ENCODE peak calls at places on chromosomes 12 and 14, in five cellular contexts. One of them, this sample, is unnamed.

GRCh38 chr14:20904393-20905029 is 13.3 kb downstream of the RNASE3 start:
- DNase-seq in K562: no peak
- DNase-seq in WTC11: peak; percentile 59
- DNase-seq in HepG2: peak; percentile 16
- DNase-seq in GM12878: no peak
- DNase-seq in this sample: no peak

GRCh38 chr12:1806301-1807106 is 13.9 kb upstream of the LRTM2 start:
- DNase-seq in K562: no peak
- DNase-seq in WTC11: peak; percentile 4
- DNase-seq in HepG2: no peak
- DNase-seq in GM12878: no peak
- DNase-seq in this sample: no peak

GRCh38 chr14:31787377-31787776 is 226.2 kb downstream of the NUBPL start:
- DNase-seq in K562: peak; percentile 4
- DNase-seq in WTC11: no peak
- DNase-seq in HepG2: peak; percentile 72
- DNase-seq in GM12878: no peak
- DNase-seq in this sample: no peak

GRCh38 chr14:69553221-69553620 is 21.4 kb downstream of the CCDC177 start:
- DNase-seq in K562: no peak
- DNase-seq in WTC11: no peak
- DNase-seq in HepG2: no peak
- DNase-seq in GM12878: no peak
- DNase-seq in this sample: no peak

GRCh38 chr14:88388741-88389282 is 3.4 kb downstream of the SPATA7 start:
- DNase-seq in K562: no peak
- DNase-seq in WTC11: no peak
- DNase-seq in HepG2: no peak
- DNase-seq in GM12878: no peak
- DNase-seq in this sample: no peak

GRCh38 chr14:89164168-89165074 is 252.6 kb downstream of the FOXN3 start:
- DNase-seq in K562: peak; percentile 59
- DNase-seq in WTC11: no peak
- DNase-seq in HepG2: no peak
- DNase-seq in GM12878: peak; percentile 2
- DNase-seq in this sample: no peak

GRCh38 chr14:28678887-28679286 is 87.7 kb upstream of the FOXG1 start:
- DNase-seq in K562: no peak
- DNase-seq in WTC11: no peak
- DNase-seq in HepG2: peak; percentile 11
- DNase-seq in GM12878: no peak
- DNase-seq in this sample: no peak

GRCh38 chr12:12717586-12718381 is 616 bp downstream of the CDKN1B start:
- DNase-seq in K562: peak; percentile 21
- DNase-seq in WTC11: peak; percentile 32
- DNase-seq in HepG2: no peak
- DNase-seq in GM12878: no peak
- DNase-seq in this sample: peak; percentile 56

GRCh38 chr14:49679271-49679670 is 8.7 kb downstream of the POLE2 start:
- DNase-seq in K562: no peak
- DNase-seq in WTC11: no peak
- DNase-seq in HepG2: no peak
- DNase-seq in GM12878: no peak
- DNase-seq in this sample: no peak

GRCh38 chr12:3405821-3406220 is 85.2 kb upstream of the PRMT8 start:
- DNase-seq in K562: no peak
- DNase-seq in WTC11: no peak
- DNase-seq in HepG2: no peak
- DNase-seq in GM12878: no peak
- DNase-seq in this sample: no peak

GRCh38 chr12:49982246-49983229 is 9.8 kb downstream of the AQP6 start:
- DNase-seq in K562: no peak
- DNase-seq in WTC11: no peak
- DNase-seq in HepG2: no peak
- DNase-seq in GM12878: no peak
- DNase-seq in this sample: no peak

GRCh38 chr14:57382283-57382682 is 8.1 kb upstream of the NAA30 start:
- DNase-seq in K562: no peak
- DNase-seq in WTC11: no peak
- DNase-seq in HepG2: peak; percentile 42
- DNase-seq in GM12878: no peak
- DNase-seq in this sample: no peak

GRCh38 chr12:57806677-57807076 is 11.9 kb downstream of the AVIL start:
- DNase-seq in K562: no peak
- DNase-seq in WTC11: no peak
- DNase-seq in HepG2: no peak
- DNase-seq in GM12878: no peak
- DNase-seq in this sample: no peak

GRCh38 chr12:10941916-10942607 is 3.0 kb upstream of the TAS2R14 start:
- DNase-seq in K562: peak; percentile 4
- DNase-seq in WTC11: peak; percentile 24
- DNase-seq in HepG2: peak; percentile 28
- DNase-seq in GM12878: peak; percentile 9
- DNase-seq in this sample: peak; percentile 39

GRCh38 chr12:4743046-4743445 is 22.8 kb downstream of the GALNT8 start:
- DNase-seq in K562: no peak
- DNase-seq in WTC11: peak; percentile 29
- DNase-seq in HepG2: no peak
- DNase-seq in GM12878: no peak
- DNase-seq in this sample: no peak

GRCh38 chr12:95215925-95216324 is 1.3 kb downstream of the FGD6 start:
- DNase-seq in K562: peak; percentile 54
- DNase-seq in WTC11: no peak
- DNase-seq in HepG2: peak; percentile 30
- DNase-seq in GM12878: no peak
- DNase-seq in this sample: no peak

GRCh38 chr12:113183030-113183589 is 2.2 kb downstream of the DDX54 start:
- DNase-seq in K562: no peak
- DNase-seq in WTC11: no peak
- DNase-seq in HepG2: no peak
- DNase-seq in GM12878: no peak
- DNase-seq in this sample: no peak

GRCh38 chr12:91074851-91075250 is 17.0 kb upstream of the KERA start:
- DNase-seq in K562: no peak
- DNase-seq in WTC11: no peak
- DNase-seq in HepG2: no peak
- DNase-seq in GM12878: no peak
- DNase-seq in this sample: no peak

GRCh38 chr14:104155513-104155912 is 17.1 kb downstream of the KIF26A start:
- DNase-seq in K562: no peak
- DNase-seq in WTC11: no peak
- DNase-seq in HepG2: no peak
- DNase-seq in GM12878: no peak
- DNase-seq in this sample: no peak

GRCh38 chr12:13744566-13744965 is 236.8 kb downstream of the GRIN2B start:
- DNase-seq in K562: no peak
- DNase-seq in WTC11: no peak
- DNase-seq in HepG2: no peak
- DNase-seq in GM12878: no peak
- DNase-seq in this sample: no peak

GRCh38 chr14:54803926-54804719 is 98.5 kb downstream of the GCH1 start:
- DNase-seq in K562: no peak
- DNase-seq in WTC11: no peak
- DNase-seq in HepG2: peak; percentile 13
- DNase-seq in GM12878: no peak
- DNase-seq in this sample: no peak

GRCh38 chr12:117836999-117837736 is 131.6 kb downstream of the KSR2 start:
- DNase-seq in K562: peak; percentile 65
- DNase-seq in WTC11: peak; percentile 92
- DNase-seq in HepG2: peak; percentile 35
- DNase-seq in GM12878: peak; percentile 20
- DNase-seq in this sample: peak; percentile 96

GRCh38 chr12:115666168-115666567 is 611.3 kb downstream of the MED13L start:
- DNase-seq in K562: no peak
- DNase-seq in WTC11: no peak
- DNase-seq in HepG2: no peak
- DNase-seq in GM12878: no peak
- DNase-seq in this sample: no peak

GRCh38 chr12:44847888-44848770 is 28.0 kb downstream of the NELL2 start:
- DNase-seq in K562: no peak
- DNase-seq in WTC11: no peak
- DNase-seq in HepG2: no peak
- DNase-seq in GM12878: peak; percentile 40
- DNase-seq in this sample: no peak

GRCh38 chr12:120538281-120539156 is 4.4 kb downstream of the RNF10 start:
- DNase-seq in K562: peak; percentile 17
- DNase-seq in WTC11: no peak
- DNase-seq in HepG2: peak; percentile 73
- DNase-seq in GM12878: no peak
- DNase-seq in this sample: no peak

GRCh38 chr12:6957741-6958608 is 6.8 kb downstream of the PTPN6 start:
- DNase-seq in K562: no peak
- DNase-seq in WTC11: no peak
- DNase-seq in HepG2: no peak
- DNase-seq in GM12878: no peak
- DNase-seq in this sample: no peak

GRCh38 chr12:64840129-64840528 is 15.7 kb downstream of the TBC1D30 start:
- DNase-seq in K562: no peak
- DNase-seq in WTC11: no peak
- DNase-seq in HepG2: no peak
- DNase-seq in GM12878: no peak
- DNase-seq in this sample: no peak

GRCh38 chr12:116538076-116538591 is 21.0 kb upstream of the MAP1LC3B2 start:
- DNase-seq in K562: no peak
- DNase-seq in WTC11: no peak
- DNase-seq in HepG2: no peak
- DNase-seq in GM12878: peak; percentile 68
- DNase-seq in this sample: no peak

GRCh38 chr12:116427200-116427932 is 131.8 kb upstream of the MAP1LC3B2 start:
- DNase-seq in K562: no peak
- DNase-seq in WTC11: peak; percentile 82
- DNase-seq in HepG2: no peak
- DNase-seq in GM12878: no peak
- DNase-seq in this sample: peak; percentile 79

GRCh38 chr12:28958553-28959195 is 190.4 kb upstream of the FAR2 start:
- DNase-seq in K562: no peak
- DNase-seq in WTC11: no peak
- DNase-seq in HepG2: no peak
- DNase-seq in GM12878: no peak
- DNase-seq in this sample: no peak

DNA sequence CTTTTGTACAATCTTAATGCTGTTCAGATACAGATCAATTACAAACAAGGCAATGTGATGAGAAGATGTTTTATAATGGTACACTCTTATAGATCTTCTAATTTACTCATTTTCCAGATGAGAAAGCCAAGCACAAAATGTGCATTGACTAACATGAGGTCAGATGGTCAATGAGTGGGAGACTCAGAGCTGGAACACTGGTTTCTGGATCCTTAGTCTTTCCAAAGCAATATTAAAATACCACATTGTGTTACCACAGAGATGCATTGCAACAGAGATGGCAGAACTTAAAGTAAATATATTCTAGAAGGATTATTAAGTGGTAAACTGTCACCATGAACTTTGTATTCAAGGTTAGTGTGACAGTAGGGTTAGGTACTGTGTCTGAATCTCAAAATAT is 113.6 kb downstream of the SLC15A5 start:
- DNase-seq in K562: no peak
- DNase-seq in WTC11: no peak
- DNase-seq in HepG2: no peak
- DNase-seq in GM12878: no peak
- DNase-seq in this sample: no peak
- TF ChIP-seq ATF2 in K562: no peak
- TF ChIP-seq ATF2 in WTC11: no peak
- TF ChIP-seq ATF2 in HepG2: no peak
- TF ChIP-seq ATF2 in GM12878: no peak
- TF ChIP-seq ATF2 in this sample: no peak

DNA sequence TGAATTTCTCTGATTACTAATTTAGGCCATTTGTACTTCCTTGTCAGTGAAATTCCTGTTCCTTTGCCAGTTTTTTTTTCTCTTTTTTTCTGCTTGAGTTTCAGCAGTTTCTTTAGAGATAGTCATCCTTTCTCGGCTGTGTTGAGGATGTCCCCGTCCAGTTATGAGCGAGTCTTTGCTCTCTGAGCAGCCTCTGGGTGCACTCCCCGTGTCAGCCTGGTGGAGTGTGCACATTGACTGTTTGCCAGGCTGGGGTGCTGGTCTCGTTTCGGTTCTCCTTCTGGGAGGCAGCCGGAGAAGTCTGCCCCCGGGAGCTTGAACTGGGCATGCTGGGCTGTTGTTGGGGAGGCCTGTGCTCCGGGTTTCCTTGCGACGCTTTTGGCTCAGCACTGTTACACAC is 3.0 kb downstream of the PACS2 start:
- DNase-seq in K562: no peak
- DNase-seq in WTC11: no peak
- DNase-seq in HepG2: no peak
- DNase-seq in GM12878: no peak
- DNase-seq in this sample: no peak
- TF ChIP-seq ATF2 in K562: no peak
- TF ChIP-seq ATF2 in WTC11: no peak
- TF ChIP-seq ATF2 in HepG2: no peak
- TF ChIP-seq ATF2 in GM12878: no peak
- TF ChIP-seq ATF2 in this sample: no peak

GRCh38 chr14:23537351-23538048 is 14.1 kb downstream of the ZFHX2 start:
- DNase-seq in K562: no peak
- DNase-seq in WTC11: peak; percentile 83
- DNase-seq in HepG2: no peak
- DNase-seq in GM12878: no peak
- DNase-seq in this sample: peak; percentile 88
- TF ChIP-seq ATF2 in K562: no peak
- TF ChIP-seq ATF2 in WTC11: no peak
- TF ChIP-seq ATF2 in HepG2: no peak
- TF ChIP-seq ATF2 in GM12878: no peak
- TF ChIP-seq ATF2 in this sample: peak; percentile 38

GRCh38 chr12:94141004-94141764 is 7.2 kb upstream of the PLXNC1 start:
- DNase-seq in K562: no peak
- DNase-seq in WTC11: no peak
- DNase-seq in HepG2: no peak
- DNase-seq in GM12878: no peak
- DNase-seq in this sample: no peak

GRCh38 chr12:94139816-94140215 is 8.6 kb upstream of the PLXNC1 start:
- DNase-seq in K562: no peak
- DNase-seq in WTC11: peak; percentile 20
- DNase-seq in HepG2: no peak
- DNase-seq in GM12878: no peak
- DNase-seq in this sample: no peak

GRCh38 chr12:94143444-94143843 is 4.9 kb upstream of the PLXNC1 start:
- DNase-seq in K562: no peak
- DNase-seq in WTC11: no peak
- DNase-seq in HepG2: no peak
- DNase-seq in GM12878: no peak
- DNase-seq in this sample: no peak

GRCh38 chr12:94141892-94142291 is 6.5 kb upstream of the PLXNC1 start:
- DNase-seq in K562: no peak
- DNase-seq in WTC11: no peak
- DNase-seq in HepG2: no peak
- DNase-seq in GM12878: no peak
- DNase-seq in this sample: no peak

DNA sequence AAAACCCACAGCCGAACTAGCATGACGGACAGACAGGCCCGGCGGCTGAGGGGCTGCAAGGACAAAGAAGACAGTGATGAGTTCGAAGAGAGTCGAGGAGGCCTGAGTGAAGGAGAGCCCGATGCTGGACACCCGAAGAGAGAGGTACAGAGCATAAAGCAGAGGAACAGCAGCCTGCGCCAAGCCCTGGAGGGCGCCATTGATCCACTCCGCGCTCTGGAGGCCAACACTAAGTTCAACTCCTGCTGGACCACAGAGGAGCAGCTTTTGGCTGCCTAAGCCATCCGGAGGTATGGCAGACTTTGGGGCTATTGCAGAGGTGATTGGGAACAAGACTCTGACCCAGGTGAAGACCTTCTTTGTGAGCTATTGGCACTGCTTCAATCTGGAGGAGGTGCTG is 7.8 kb upstream of the PLXNC1 start:
- DNase-seq in K562: peak; percentile 44
- DNase-seq in WTC11: peak; percentile 69
- DNase-seq in HepG2: peak; percentile 32
- DNase-seq in GM12878: no peak
- DNase-seq in this sample: peak; percentile 54
- TF ChIP-seq ATF2 in K562: no peak
- TF ChIP-seq ATF2 in WTC11: no peak
- TF ChIP-seq ATF2 in HepG2: no peak
- TF ChIP-seq ATF2 in GM12878: no peak
- TF ChIP-seq ATF2 in this sample: no peak